ENCODE peak calls at places on chromosome 2, in seven cellular contexts. One of them, this sample, is unnamed. For H3K9me3, the result is how much of the 10 kb centered on the place peaks cover.

GRCh38 chr2:37672104-37672869 is 845 bp upstream of the CDC42EP3 start:
- DNase-seq in A549: peak
- DNase-seq in body of pancreas: peak
- DNase-seq in spleen: peak
- DNase-seq in Peyer's patch: peak
- DNase-seq in psoas muscle: peak
- DNase-seq in H9: peak
- DNase-seq in this sample: peak

GRCh38 chr2:1593371-1594205 is 150.7 kb downstream of the PXDN start:
- DNase-seq in A549: peak
- DNase-seq in body of pancreas: no peak
- DNase-seq in spleen: peak
- DNase-seq in Peyer's patch: peak
- DNase-seq in psoas muscle: peak
- DNase-seq in H9: peak
- DNase-seq in this sample: no peak

GRCh38 chr2:96091141-96091710 is 25.1 kb downstream of the ADRA2B start:
- DNase-seq in A549: no peak
- DNase-seq in body of pancreas: peak
- DNase-seq in spleen: peak
- DNase-seq in Peyer's patch: peak
- DNase-seq in psoas muscle: peak
- DNase-seq in H9: no peak
- DNase-seq in this sample: no peak

GRCh38 chr2:231123362-231123898 is 1.4 kb downstream of the HTR2B start:
- DNase-seq in A549: no peak
- DNase-seq in body of pancreas: no peak
- DNase-seq in spleen: no peak
- DNase-seq in Peyer's patch: no peak
- DNase-seq in psoas muscle: no peak
- DNase-seq in H9: no peak
- DNase-seq in this sample: no peak

GRCh38 chr2:64654993-64655666 is 1.4 kb upstream of the SERTAD2 start:
- DNase-seq in A549: peak
- DNase-seq in body of pancreas: peak
- DNase-seq in spleen: no peak
- DNase-seq in Peyer's patch: no peak
- DNase-seq in psoas muscle: no peak
- DNase-seq in H9: no peak
- DNase-seq in this sample: no peak

GRCh38 chr2:126886201-126886905 is 12.3 kb upstream of the TEX51 start:
- DNase-seq in A549: peak
- DNase-seq in body of pancreas: peak
- DNase-seq in spleen: peak
- DNase-seq in Peyer's patch: peak
- DNase-seq in psoas muscle: peak
- DNase-seq in H9: peak
- DNase-seq in this sample: no peak

GRCh38 chr2:121596221-121597080 is 52.8 kb downstream of the CLASP1 start:
- DNase-seq in A549: peak
- DNase-seq in body of pancreas: peak
- DNase-seq in spleen: peak
- DNase-seq in Peyer's patch: no peak
- DNase-seq in psoas muscle: no peak
- DNase-seq in H9: no peak
- DNase-seq in this sample: no peak

GRCh38 chr2:71620851-71621251 is 167.5 kb downstream of the DYSF start:
- DNase-seq in A549: no peak
- DNase-seq in body of pancreas: no peak
- DNase-seq in spleen: no peak
- DNase-seq in Peyer's patch: no peak
- DNase-seq in psoas muscle: no peak
- DNase-seq in H9: peak
- DNase-seq in this sample: no peak

GRCh38 chr2:206482633-206483032 is 39.3 kb downstream of the ADAM23 start:
- DNase-seq in A549: no peak
- DNase-seq in body of pancreas: no peak
- DNase-seq in spleen: no peak
- DNase-seq in Peyer's patch: no peak
- DNase-seq in psoas muscle: no peak
- DNase-seq in H9: no peak
- DNase-seq in this sample: no peak

GRCh38 chr2:216006164-216006663 is 7.1 kb downstream of the MREG start:
- DNase-seq in A549: no peak
- DNase-seq in body of pancreas: no peak
- DNase-seq in spleen: peak
- DNase-seq in Peyer's patch: no peak
- DNase-seq in psoas muscle: no peak
- DNase-seq in H9: peak
- DNase-seq in this sample: no peak

GRCh38 chr2:28475088-28475580 is 20.7 kb upstream of the PLB1 start:
- DNase-seq in A549: no peak
- DNase-seq in body of pancreas: no peak
- DNase-seq in spleen: no peak
- DNase-seq in Peyer's patch: no peak
- DNase-seq in psoas muscle: no peak
- DNase-seq in H9: no peak
- DNase-seq in this sample: no peak

GRCh38 chr2:68365087-68365486 is at the start of gene PLEK:
- DNase-seq in A549: no peak
- DNase-seq in body of pancreas: peak
- DNase-seq in spleen: peak
- DNase-seq in Peyer's patch: peak
- DNase-seq in psoas muscle: peak
- DNase-seq in H9: no peak
- DNase-seq in this sample: no peak

GRCh38 chr2:222208010-222208690 is 90.6 kb downstream of the PAX3 start:
- DNase-seq in A549: no peak
- DNase-seq in body of pancreas: no peak
- DNase-seq in spleen: no peak
- DNase-seq in Peyer's patch: no peak
- DNase-seq in psoas muscle: no peak
- DNase-seq in H9: no peak
- DNase-seq in this sample: no peak

GRCh38 chr2:112020561-112020960 is 34.5 kb upstream of the TMEM87B start:
- DNase-seq in A549: no peak
- DNase-seq in body of pancreas: no peak
- DNase-seq in spleen: no peak
- DNase-seq in Peyer's patch: no peak
- DNase-seq in psoas muscle: no peak
- DNase-seq in H9: peak
- DNase-seq in this sample: no peak

GRCh38 chr2:101306410-101306809 is 2.1 kb downstream of the RNF149 start:
- DNase-seq in A549: no peak
- DNase-seq in body of pancreas: peak
- DNase-seq in spleen: no peak
- DNase-seq in Peyer's patch: no peak
- DNase-seq in psoas muscle: no peak
- DNase-seq in H9: no peak
- DNase-seq in this sample: no peak

GRCh38 chr2:50347355-50348044 is 684.4 kb downstream of the NRXN1 start:
- DNase-seq in A549: no peak
- DNase-seq in body of pancreas: no peak
- DNase-seq in spleen: peak
- DNase-seq in Peyer's patch: no peak
- DNase-seq in psoas muscle: no peak
- DNase-seq in H9: peak
- DNase-seq in this sample: no peak

GRCh38 chr2:18837233-18837632 is 247.9 kb upstream of the NT5C1B start:
- DNase-seq in A549: no peak
- DNase-seq in body of pancreas: no peak
- DNase-seq in spleen: no peak
- DNase-seq in Peyer's patch: no peak
- DNase-seq in psoas muscle: no peak
- DNase-seq in H9: no peak
- DNase-seq in this sample: no peak

GRCh38 chr2:55087930-55088329 is 37.7 kb upstream of the RTN4 start:
- DNase-seq in A549: no peak
- DNase-seq in body of pancreas: no peak
- DNase-seq in spleen: no peak
- DNase-seq in Peyer's patch: no peak
- DNase-seq in psoas muscle: no peak
- DNase-seq in H9: no peak
- DNase-seq in this sample: no peak

GRCh38 chr2:167966937-167967913 is 280.2 kb downstream of the STK39 start:
- DNase-seq in A549: no peak
- DNase-seq in body of pancreas: no peak
- DNase-seq in spleen: no peak
- DNase-seq in Peyer's patch: no peak
- DNase-seq in psoas muscle: no peak
- DNase-seq in H9: no peak
- DNase-seq in this sample: no peak

GRCh38 chr2:167972746-167973145 is 274.6 kb downstream of the STK39 start:
- DNase-seq in A549: no peak
- DNase-seq in body of pancreas: no peak
- DNase-seq in spleen: no peak
- DNase-seq in Peyer's patch: no peak
- DNase-seq in psoas muscle: no peak
- DNase-seq in H9: no peak
- DNase-seq in this sample: no peak

GRCh38 chr2:167966367-167966766 is 281.0 kb downstream of the STK39 start:
- DNase-seq in A549: no peak
- DNase-seq in body of pancreas: no peak
- DNase-seq in spleen: no peak
- DNase-seq in Peyer's patch: no peak
- DNase-seq in psoas muscle: no peak
- DNase-seq in H9: no peak
- DNase-seq in this sample: no peak

DNA sequence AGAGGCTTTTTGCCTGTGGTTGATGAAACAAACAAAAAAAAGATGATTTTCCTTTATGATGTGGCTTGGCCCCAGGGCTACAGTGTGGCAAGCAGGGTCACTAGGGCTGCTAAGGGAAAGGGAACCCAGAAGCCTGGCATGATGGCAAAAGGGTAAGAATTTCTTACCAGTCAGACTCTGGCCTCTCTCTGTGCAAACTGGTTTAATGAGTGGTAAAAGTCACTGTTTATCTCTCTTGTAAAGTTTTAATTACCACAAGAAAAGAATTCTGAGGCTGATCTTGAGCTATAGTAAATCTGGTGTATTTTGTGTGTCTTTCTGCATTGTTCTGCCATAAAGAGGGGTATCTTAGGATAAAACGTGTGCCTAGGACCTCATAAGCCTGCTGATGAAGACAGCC is 275.4 kb downstream of the STK39 start:
- DNase-seq in A549: no peak
- DNase-seq in body of pancreas: no peak
- DNase-seq in spleen: no peak
- DNase-seq in Peyer's patch: no peak
- DNase-seq in psoas muscle: no peak
- DNase-seq in H9: no peak
- DNase-seq in this sample: no peak
- H3K9me3 ChIP-seq in A549: under half
- H3K9me3 ChIP-seq in body of pancreas: under half
- H3K9me3 ChIP-seq in spleen: under half
- H3K9me3 ChIP-seq in Peyer's patch: under half
- H3K9me3 ChIP-seq in psoas muscle: under half
- H3K9me3 ChIP-seq in H9: under half
- H3K9me3 ChIP-seq in this sample: under half

GRCh38 chr2:9762941-9763340 is 80.3 kb upstream of the TAF1B start:
- DNase-seq in A549: no peak
- DNase-seq in body of pancreas: no peak
- DNase-seq in spleen: no peak
- DNase-seq in Peyer's patch: no peak
- DNase-seq in psoas muscle: no peak
- DNase-seq in H9: no peak
- DNase-seq in this sample: no peak
- H3K27ac ChIP-seq in A549: no peak
- H3K27ac ChIP-seq in body of pancreas: no peak
- H3K27ac ChIP-seq in spleen: no peak
- H3K27ac ChIP-seq in Peyer's patch: no peak
- H3K27ac ChIP-seq in psoas muscle: peak
- H3K27ac ChIP-seq in H9: no peak
- H3K27ac ChIP-seq in this sample: no peak

GRCh38 chr2:6846540-6846939 is 19.2 kb downstream of the CMPK2 start:
- DNase-seq in A549: no peak
- DNase-seq in body of pancreas: no peak
- DNase-seq in spleen: no peak
- DNase-seq in Peyer's patch: no peak
- DNase-seq in psoas muscle: no peak
- DNase-seq in H9: no peak
- DNase-seq in this sample: no peak
- H3K9me3 ChIP-seq in A549: under half
- H3K9me3 ChIP-seq in body of pancreas: under half
- H3K9me3 ChIP-seq in spleen: half or more
- H3K9me3 ChIP-seq in Peyer's patch: half or more
- H3K9me3 ChIP-seq in psoas muscle: half or more
- H3K9me3 ChIP-seq in H9: half or more
- H3K9me3 ChIP-seq in this sample: half or more

GRCh38 chr2:25312958-25313710 is 28.6 kb downstream of the DNMT3A start:
- DNase-seq in A549: no peak
- DNase-seq in body of pancreas: no peak
- DNase-seq in spleen: no peak
- DNase-seq in Peyer's patch: no peak
- DNase-seq in psoas muscle: no peak
- DNase-seq in H9: no peak
- DNase-seq in this sample: no peak

GRCh38 chr2:25311866-25312575 is 29.7 kb downstream of the DNMT3A start:
- DNase-seq in A549: no peak
- DNase-seq in body of pancreas: peak
- DNase-seq in spleen: no peak
- DNase-seq in Peyer's patch: no peak
- DNase-seq in psoas muscle: peak
- DNase-seq in H9: peak
- DNase-seq in this sample: no peak

GRCh38 chr2:25315316-25315680 is 26.4 kb downstream of the DNMT3A start:
- DNase-seq in A549: no peak
- DNase-seq in body of pancreas: no peak
- DNase-seq in spleen: no peak
- DNase-seq in Peyer's patch: no peak
- DNase-seq in psoas muscle: no peak
- DNase-seq in H9: no peak
- DNase-seq in this sample: no peak

GRCh38 chr2:25314514-25315315 is 27.0 kb downstream of the DNMT3A start:
- DNase-seq in A549: no peak
- DNase-seq in body of pancreas: peak
- DNase-seq in spleen: peak
- DNase-seq in Peyer's patch: no peak
- DNase-seq in psoas muscle: peak
- DNase-seq in H9: peak
- DNase-seq in this sample: peak

DNA sequence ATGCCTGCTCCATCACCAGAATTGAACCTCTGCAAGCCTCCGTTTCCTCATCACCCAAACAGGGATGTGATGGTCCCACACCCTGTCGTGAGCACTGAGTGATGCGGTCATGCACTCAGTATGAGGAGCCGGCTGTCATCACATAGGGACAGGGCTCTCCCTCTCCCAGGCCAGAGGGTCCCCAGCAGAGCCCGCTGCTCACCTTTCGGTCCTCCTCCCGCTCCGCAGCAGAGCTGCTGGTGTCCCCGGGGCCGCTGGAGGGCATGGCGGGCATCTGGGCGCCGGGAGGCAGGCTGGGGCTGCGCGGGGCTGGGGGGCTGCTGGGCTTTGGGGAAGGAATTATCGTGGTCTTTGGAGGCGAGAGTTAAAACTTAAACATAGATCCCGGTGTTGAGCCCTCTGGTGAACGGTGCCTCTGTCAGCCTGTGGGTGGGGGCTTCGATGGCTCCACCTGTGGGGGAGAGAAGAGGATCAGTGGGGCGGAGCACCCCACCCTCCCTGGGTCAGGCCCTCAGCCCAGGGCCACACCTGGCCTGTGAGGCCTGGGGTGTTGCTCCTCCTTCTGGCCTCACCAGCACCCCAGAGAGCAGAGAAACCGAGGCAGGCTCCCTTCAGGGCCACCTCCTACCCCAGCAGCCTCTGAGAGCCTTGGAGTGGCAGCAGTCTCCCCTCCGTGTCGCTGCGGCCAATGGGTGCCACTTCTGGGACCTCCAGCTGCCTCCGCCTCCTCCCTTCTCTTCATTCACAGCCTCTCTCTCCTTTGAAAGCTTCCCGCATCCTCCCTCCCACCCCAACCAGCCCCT is 27.8 kb downstream of the DNMT3A start:
- DNase-seq in A549: no peak
- DNase-seq in body of pancreas: no peak
- DNase-seq in spleen: no peak
- DNase-seq in Peyer's patch: no peak
- DNase-seq in psoas muscle: no peak
- DNase-seq in H9: no peak
- DNase-seq in this sample: no peak
- H3K27ac ChIP-seq in A549: no peak
- H3K27ac ChIP-seq in body of pancreas: peak
- H3K27ac ChIP-seq in spleen: peak
- H3K27ac ChIP-seq in Peyer's patch: peak
- H3K27ac ChIP-seq in psoas muscle: peak
- H3K27ac ChIP-seq in H9: no peak
- H3K27ac ChIP-seq in this sample: peak

This sample was measured in CD4-positive, alpha-beta T cell.